ENCODE peak calls at places on chromosomes 1 and 21, in four cellular contexts. J, O, B and D are unnamed samples.

GRCh38 chr1:38213720-38214367 is 167.3 kb upstream of the POU3F1 start:
- DNase-seq in J (no peak), O (no peak), B (no peak), D (no peak)

GRCh38 chr1:235642943-235643371 is 6.6 kb downstream of the GNG4 start:
- DNase-seq in J (no peak), O (no peak), B (no peak), D (no peak)

GRCh38 chr21:41112740-41113692 is 54.9 kb upstream of the BACE2 start:
- DNase-seq in J (no peak), O (no peak), B (no peak), D (no peak)

GRCh38 chr21:26116456-26117011 is 54.0 kb downstream of the APP start:
- DNase-seq in J (no peak), O (no peak), B (no peak), D (no peak)

GRCh38 chr1:192668434-192668983 is 32.6 kb downstream of the RGS13 start:
- DNase-seq in J (no peak), O (no peak), B (no peak), D (no peak)

GRCh38 chr1:149978547-149979023 is 31.9 kb downstream of the OTUD7B start:
- DNase-seq in J (no peak), O (no peak), B (no peak), D (no peak)

GRCh38 chr1:107460009-107460408 is 319.2 kb downstream of the NTNG1 start:
- DNase-seq in J (no peak), O (peak; percentile 40), B (no peak), D (no peak)

GRCh38 chr21:21750124-21750825 is 752.1 kb downstream of the NCAM2 start:
- DNase-seq in J (no peak), O (no peak), B (no peak), D (no peak)

GRCh38 chr21:35696644-35697043 is 363.7 kb downstream of the SETD4 start:
- DNase-seq in J (no peak), O (no peak), B (no peak), D (no peak)

GRCh38 chr21:16002872-16003466 is 273.2 kb downstream of the USP25 start:
- DNase-seq in J (no peak), O (no peak), B (no peak), D (no peak)

GRCh38 chr1:85681087-85681486 is 27.1 kb downstream of the ZNHIT6 start:
- DNase-seq in J (no peak), O (no peak), B (no peak), D (no peak)

GRCh38 chr1:227937531-227938145 is 10.1 kb downstream of the WNT9A start:
- DNase-seq in J (no peak), O (no peak), B (no peak), D (no peak)

GRCh38 chr1:28243685-28244439 is 7.9 kb downstream of the ATP5IF1 start:
- DNase-seq in J (no peak), O (no peak), B (no peak), D (no peak)

GRCh38 chr1:119347858-119348257 is 20.7 kb upstream of the HAO2 start:
- DNase-seq in J (no peak), O (peak; percentile 77), B (no peak), D (no peak)

GRCh38 chr1:4741876-4742423 is 87.5 kb downstream of the AJAP1 start:
- DNase-seq in J (no peak), O (no peak), B (no peak), D (no peak)

GRCh38 chr1:236497908-236498307 is 25.9 kb upstream of the LGALS8 start:
- DNase-seq in J (no peak), O (no peak), B (no peak), D (no peak)

GRCh38 chr21:42262826-42263225 is 43.9 kb downstream of the ABCG1 start:
- DNase-seq in J (no peak), O (no peak), B (no peak), D (no peak)

GRCh38 chr1:93433407-93433961 is 14.4 kb upstream of the FNBP1L start:
- DNase-seq in J (peak; percentile 50), O (no peak), B (no peak), D (no peak)

GRCh38 chr1:162151900-162152829 is 82.7 kb downstream of the NOS1AP start:
- DNase-seq in J (no peak), O (no peak), B (no peak), D (no peak)

GRCh38 chr1:181137217-181137743 is 48.8 kb downstream of the IER5 start:
- DNase-seq in J (no peak), O (no peak), B (no peak), D (no peak)

GRCh38 chr1:109113787-109114568 is at the start of gene ELAPOR1:
- DNase-seq in J (peak; percentile 73), O (no peak), B (no peak), D (peak; percentile 36)

GRCh38 chr1:58773406-58773840 is 10.4 kb downstream of the JUN start:
- DNase-seq in J (no peak), O (no peak), B (no peak), D (no peak)

GRCh38 chr1:44810101-44810761 is 1.9 kb downstream of the BTBD19 start:
- DNase-seq in J (no peak), O (peak; percentile 60), B (no peak), D (no peak)

GRCh38 chr1:1162597-1163537 is 10.8 kb upstream of the TTLL10 start:
- DNase-seq in J (no peak), O (no peak), B (no peak), D (no peak)

GRCh38 chr1:219273088-219273686 is 99.5 kb downstream of the LYPLAL1 start:
- DNase-seq in J (no peak), O (no peak), B (no peak), D (no peak)

GRCh38 chr1:116568925-116569490 is 1.8 kb downstream of the CD58 start:
- DNase-seq in J (no peak), O (no peak), B (no peak), D (no peak)

GRCh38 chr1:236853916-236854601 is 59.0 kb downstream of the MTR start:
- DNase-seq in J (no peak), O (no peak), B (no peak), D (no peak)

GRCh38 chr1:112879834-112880233 is 76.2 kb downstream of the SLC16A1 start:
- DNase-seq in J (no peak), O (no peak), B (no peak), D (no peak)

GRCh38 chr1:18536356-18536755 is 55.6 kb downstream of the KLHDC7A start:
- DNase-seq in J (no peak), O (no peak), B (no peak), D (no peak)

GRCh38 chr1:56415258-56415657 is 164.1 kb downstream of the PLPP3 start:
- DNase-seq in J (no peak), O (no peak), B (no peak), D (no peak)

GRCh38 chr1:245431706-245432105 is 276.9 kb downstream of the KIF26B start:
- DNase-seq in J (no peak), O (no peak), B (no peak), D (no peak)

GRCh38 chr1:41666991-41667631 is 182.6 kb upstream of the EDN2 start:
- DNase-seq in J (no peak), O (peak; percentile 53), B (no peak), D (peak; percentile 64)

GRCh38 chr1:30377230-30378022 is 346.0 kb downstream of the MATN1 start:
- DNase-seq in J (no peak), O (no peak), B (no peak), D (no peak)

GRCh38 chr1:228081144-228081543 is 1.4 kb upstream of the ARF1 start:
- DNase-seq in J (no peak), O (no peak), B (no peak), D (no peak)

GRCh38 chr1:113984710-113985109 is 5.4 kb downstream of the OLFML3 start:
- DNase-seq in J (no peak), O (no peak), B (no peak), D (no peak)

GRCh38 chr1:181038399-181038873 is 4.7 kb downstream of the MR1 start:
- DNase-seq in J (peak; percentile 86), O (no peak), B (no peak), D (no peak)

GRCh38 chr1:208235983-208236761 is 8.0 kb downstream of the PLXNA2 start:
- DNase-seq in J (no peak), O (no peak), B (no peak), D (no peak)
- TF ChIP-seq POLR2A in J (no peak), O (no peak), B (no peak), D (no peak)

GRCh38 chr1:156075775-156076204 is 6.5 kb downstream of the MEX3A start:
- DNase-seq in J (no peak), O (no peak), B (no peak), D (no peak)

GRCh38 chr1:156077430-156077760 is 4.9 kb downstream of the MEX3A start:
- DNase-seq in J (no peak), O (no peak), B (no peak), D (no peak)

GRCh38 chr1:156078728-156079127 is 3.5 kb downstream of the MEX3A start:
- DNase-seq in J (no peak), O (no peak), B (no peak), D (no peak)

GRCh38 chr1:156075158-156075557 is 7.1 kb downstream of the MEX3A start:
- DNase-seq in J (no peak), O (no peak), B (no peak), D (no peak)

DNA sequence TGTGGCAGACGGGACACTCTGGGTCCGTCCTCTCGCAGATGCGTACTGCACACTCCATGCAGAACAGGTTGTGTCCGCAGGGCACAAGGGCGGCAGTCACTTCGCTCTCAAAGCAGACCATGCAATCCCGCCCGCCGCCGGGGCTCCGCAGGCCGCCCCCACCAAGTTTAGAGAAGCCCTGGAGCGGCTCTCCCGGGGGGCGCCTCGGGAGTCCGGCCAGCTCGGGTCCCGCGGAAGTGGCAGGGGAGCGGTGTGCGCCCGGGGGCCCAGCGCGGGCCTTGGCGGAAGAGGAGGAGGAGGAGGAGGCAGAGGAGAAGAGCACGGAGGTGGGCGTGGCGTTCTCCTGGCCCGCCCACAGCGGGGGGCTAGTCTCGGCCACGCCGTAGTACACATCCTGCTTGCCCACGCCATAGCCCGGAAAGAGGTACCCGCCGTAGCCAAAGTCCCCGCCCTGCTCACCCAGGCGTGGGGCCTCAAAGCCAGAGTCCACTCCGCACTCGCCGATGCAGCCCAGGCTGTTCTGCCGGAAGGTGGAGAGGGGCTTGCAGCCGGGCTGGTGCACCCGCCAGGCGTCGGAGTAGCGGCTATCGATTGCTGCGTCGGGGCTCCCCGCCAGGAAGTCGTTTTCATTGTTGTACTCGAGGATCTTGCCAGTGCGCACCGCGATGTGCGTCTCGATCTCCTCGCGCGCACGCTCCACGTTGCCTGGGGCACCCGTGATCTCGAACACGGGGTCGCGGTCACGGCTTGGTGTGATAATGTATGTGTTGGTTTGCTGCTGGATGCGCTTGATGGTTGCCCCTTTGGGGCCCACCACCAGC is 5.4 kb downstream of the MEX3A start:
- DNase-seq in J (peak; percentile 84), O (no peak), B (peak; percentile 60), D (peak; percentile 85)
- TF ChIP-seq TAF1 in J (no peak), O (no peak), B (no peak), D (peak; percentile 37)

GRCh38 chr1:26110731-26111529 is 694 bp upstream of the PDIK1L start:
- DNase-seq in J (peak; percentile 83), O (no peak), B (peak; percentile 80), D (peak; percentile 73)
- TF ChIP-seq POLR2A in J (peak; percentile 55), O (peak; percentile 69), B (no peak), D (peak; percentile 40)

DNA sequence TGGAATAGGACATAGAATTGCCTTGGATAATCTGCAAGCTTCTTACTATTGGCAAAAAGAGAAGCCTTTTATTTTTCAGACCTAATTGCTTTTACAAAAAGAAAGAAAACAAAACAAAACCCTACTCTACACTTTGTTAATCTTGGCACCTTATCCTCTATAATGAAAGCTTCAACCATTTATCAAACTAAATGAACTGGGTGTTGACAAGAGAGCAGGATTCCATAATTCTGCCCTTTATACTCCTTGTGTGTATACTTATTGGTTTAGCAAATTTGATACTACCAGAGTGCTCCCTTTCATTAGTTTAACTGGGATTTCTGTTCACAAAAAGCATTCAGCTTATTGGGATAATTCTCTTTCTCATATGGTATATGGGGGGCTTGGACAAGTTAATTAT is 3.0 kb upstream of the TMCC2 start:
- DNase-seq in J (no peak), O (no peak), B (no peak), D (no peak)
- TF ChIP-seq TAF1 in J (no peak), O (no peak), B (no peak), D (no peak)